ENCODE peak calls at places on chromosomes 1 and 21, in nine cellular contexts. One of them, this sample, is unnamed.

GRCh38 chr1:192566657-192567056 is 8.9 kb upstream of the RGS1 start:
- DNase-seq in right lobe of liver: no peak
- DNase-seq in tibial nerve: no peak
- DNase-seq in Peyer's patch: no peak
- DNase-seq in A549: no peak
- DNase-seq in adrenal gland: no peak
- DNase-seq in uterus: no peak
- DNase-seq in IMR-90: no peak
- DNase-seq in ovary: no peak
- DNase-seq in this sample: no peak

GRCh38 chr1:24990796-24991195 is 60.7 kb upstream of the RUNX3 start:
- DNase-seq in right lobe of liver: no peak
- DNase-seq in tibial nerve: no peak
- DNase-seq in Peyer's patch: no peak
- DNase-seq in A549: no peak
- DNase-seq in adrenal gland: no peak
- DNase-seq in uterus: no peak
- DNase-seq in IMR-90: no peak
- DNase-seq in ovary: no peak
- DNase-seq in this sample: no peak

GRCh38 chr1:189681252-189681919 is 796.3 kb downstream of the BRINP3 start:
- DNase-seq in right lobe of liver: no peak
- DNase-seq in tibial nerve: no peak
- DNase-seq in Peyer's patch: no peak
- DNase-seq in A549: peak
- DNase-seq in adrenal gland: no peak
- DNase-seq in uterus: no peak
- DNase-seq in IMR-90: no peak
- DNase-seq in ovary: no peak
- DNase-seq in this sample: no peak

GRCh38 chr1:53321366-53321765 is 6.5 kb downstream of the LRP8 start:
- DNase-seq in right lobe of liver: no peak
- DNase-seq in tibial nerve: no peak
- DNase-seq in Peyer's patch: no peak
- DNase-seq in A549: peak
- DNase-seq in adrenal gland: no peak
- DNase-seq in uterus: no peak
- DNase-seq in IMR-90: no peak
- DNase-seq in ovary: no peak
- DNase-seq in this sample: no peak

GRCh38 chr1:60386259-60386658 is 312.7 kb upstream of the C1orf87 start:
- DNase-seq in right lobe of liver: no peak
- DNase-seq in tibial nerve: no peak
- DNase-seq in Peyer's patch: no peak
- DNase-seq in A549: no peak
- DNase-seq in adrenal gland: no peak
- DNase-seq in uterus: no peak
- DNase-seq in IMR-90: no peak
- DNase-seq in ovary: no peak
- DNase-seq in this sample: no peak

GRCh38 chr1:19743793-19744192 is 55.9 kb downstream of the TMCO4 start:
- DNase-seq in right lobe of liver: no peak
- DNase-seq in tibial nerve: no peak
- DNase-seq in Peyer's patch: no peak
- DNase-seq in A549: no peak
- DNase-seq in adrenal gland: no peak
- DNase-seq in uterus: no peak
- DNase-seq in IMR-90: no peak
- DNase-seq in ovary: no peak
- DNase-seq in this sample: no peak

GRCh38 chr1:228980232-228980969 is 245.1 kb downstream of the RHOU start:
- DNase-seq in right lobe of liver: no peak
- DNase-seq in tibial nerve: no peak
- DNase-seq in Peyer's patch: no peak
- DNase-seq in A549: no peak
- DNase-seq in adrenal gland: no peak
- DNase-seq in uterus: no peak
- DNase-seq in IMR-90: peak
- DNase-seq in ovary: no peak
- DNase-seq in this sample: peak

GRCh38 chr1:117851687-117852086 is 77.7 kb downstream of the GDAP2 start:
- DNase-seq in right lobe of liver: no peak
- DNase-seq in tibial nerve: no peak
- DNase-seq in Peyer's patch: no peak
- DNase-seq in A549: no peak
- DNase-seq in adrenal gland: no peak
- DNase-seq in uterus: no peak
- DNase-seq in IMR-90: no peak
- DNase-seq in ovary: no peak
- DNase-seq in this sample: no peak

GRCh38 chr1:113761937-113762336 is 2.7 kb upstream of the PHTF1 start:
- DNase-seq in right lobe of liver: no peak
- DNase-seq in tibial nerve: no peak
- DNase-seq in Peyer's patch: no peak
- DNase-seq in A549: no peak
- DNase-seq in adrenal gland: no peak
- DNase-seq in uterus: no peak
- DNase-seq in IMR-90: no peak
- DNase-seq in ovary: no peak
- DNase-seq in this sample: no peak

GRCh38 chr1:37347104-37347503 is 127.3 kb upstream of the ZC3H12A start:
- DNase-seq in right lobe of liver: no peak
- DNase-seq in tibial nerve: no peak
- DNase-seq in Peyer's patch: no peak
- DNase-seq in A549: no peak
- DNase-seq in adrenal gland: no peak
- DNase-seq in uterus: no peak
- DNase-seq in IMR-90: no peak
- DNase-seq in ovary: no peak
- DNase-seq in this sample: no peak

GRCh38 chr21:25424674-25425073 is 182.6 kb downstream of the MRPL39 start:
- DNase-seq in right lobe of liver: no peak
- DNase-seq in tibial nerve: no peak
- DNase-seq in Peyer's patch: no peak
- DNase-seq in A549: no peak
- DNase-seq in adrenal gland: no peak
- DNase-seq in uterus: no peak
- DNase-seq in IMR-90: no peak
- DNase-seq in ovary: no peak
- DNase-seq in this sample: no peak

GRCh38 chr21:25420831-25421230 is 186.4 kb downstream of the MRPL39 start:
- DNase-seq in right lobe of liver: no peak
- DNase-seq in tibial nerve: no peak
- DNase-seq in Peyer's patch: no peak
- DNase-seq in A549: no peak
- DNase-seq in adrenal gland: no peak
- DNase-seq in uterus: no peak
- DNase-seq in IMR-90: no peak
- DNase-seq in ovary: no peak
- DNase-seq in this sample: no peak

GRCh38 chr21:25422610-25423608 is 184.4 kb downstream of the MRPL39 start:
- DNase-seq in right lobe of liver: no peak
- DNase-seq in tibial nerve: no peak
- DNase-seq in Peyer's patch: no peak
- DNase-seq in A549: no peak
- DNase-seq in adrenal gland: no peak
- DNase-seq in uterus: no peak
- DNase-seq in IMR-90: no peak
- DNase-seq in ovary: no peak
- DNase-seq in this sample: no peak

GRCh38 chr21:25424045-25424444 is 183.2 kb downstream of the MRPL39 start:
- DNase-seq in right lobe of liver: no peak
- DNase-seq in tibial nerve: no peak
- DNase-seq in Peyer's patch: no peak
- DNase-seq in A549: no peak
- DNase-seq in adrenal gland: no peak
- DNase-seq in uterus: no peak
- DNase-seq in IMR-90: no peak
- DNase-seq in ovary: no peak
- DNase-seq in this sample: no peak

GRCh38 chr21:25421327-25422028 is 185.8 kb downstream of the MRPL39 start:
- DNase-seq in right lobe of liver: no peak
- DNase-seq in tibial nerve: no peak
- DNase-seq in Peyer's patch: peak
- DNase-seq in A549: peak
- DNase-seq in adrenal gland: no peak
- DNase-seq in uterus: no peak
- DNase-seq in IMR-90: peak
- DNase-seq in ovary: no peak
- DNase-seq in this sample: no peak
- TF ChIP-seq CTCF in right lobe of liver: peak
- TF ChIP-seq CTCF in tibial nerve: no peak
- TF ChIP-seq CTCF in Peyer's patch: peak
- TF ChIP-seq CTCF in A549: no peak
- TF ChIP-seq CTCF in adrenal gland: peak
- TF ChIP-seq CTCF in uterus: no peak
- TF ChIP-seq CTCF in IMR-90: peak
- TF ChIP-seq CTCF in ovary: no peak
- TF ChIP-seq CTCF in this sample: no peak

DNA sequence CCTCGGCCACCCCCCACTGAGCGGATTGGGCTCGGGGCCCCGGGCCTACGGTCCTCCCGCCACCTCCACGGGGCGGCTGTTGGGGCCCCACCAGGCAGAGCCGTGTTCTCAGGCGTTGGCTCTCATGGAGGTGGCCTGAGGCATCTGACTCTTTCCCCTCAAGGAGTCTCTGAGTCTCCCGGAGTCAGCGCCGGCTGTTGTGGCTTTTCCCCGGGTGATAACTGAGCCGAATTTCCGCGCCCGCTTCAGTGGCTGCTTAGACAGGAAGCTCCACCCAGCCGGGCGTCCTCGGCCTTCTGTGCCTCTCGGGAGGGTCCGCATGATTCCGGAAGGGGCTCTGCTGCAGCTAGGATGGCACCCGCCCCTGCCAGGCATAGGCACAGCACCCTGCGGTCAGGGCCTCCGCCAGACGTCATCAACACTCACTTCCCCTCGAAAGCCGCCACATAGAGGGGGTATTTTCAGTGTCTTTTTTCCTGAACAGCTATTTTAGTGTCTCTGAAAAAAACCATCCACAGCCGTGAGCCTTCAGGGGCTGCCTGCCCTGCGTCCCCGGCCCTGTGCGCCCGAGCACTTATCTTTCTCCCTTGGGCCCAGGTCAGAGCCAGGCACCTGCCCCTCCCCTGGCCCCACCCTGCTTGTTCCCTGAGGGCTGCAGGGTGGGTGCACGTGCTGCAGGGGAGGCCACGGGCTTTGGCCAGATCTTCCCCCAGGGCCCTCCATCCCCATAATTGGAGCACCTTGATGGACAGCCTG is 72.9 kb downstream of the SKI start:
- DNase-seq in right lobe of liver: no peak
- DNase-seq in tibial nerve: peak
- DNase-seq in Peyer's patch: peak
- DNase-seq in A549: no peak
- DNase-seq in adrenal gland: peak
- DNase-seq in uterus: no peak
- DNase-seq in IMR-90: peak
- DNase-seq in ovary: no peak
- DNase-seq in this sample: peak
- TF ChIP-seq POLR2A in right lobe of liver: peak
- TF ChIP-seq POLR2A in tibial nerve: no peak
- TF ChIP-seq POLR2A in Peyer's patch: peak
- TF ChIP-seq POLR2A in A549: no peak
- TF ChIP-seq POLR2A in adrenal gland: no peak
- TF ChIP-seq POLR2A in uterus: peak
- TF ChIP-seq POLR2A in IMR-90: peak
- TF ChIP-seq POLR2A in ovary: no peak
- TF ChIP-seq POLR2A in this sample: no peak

DNA sequence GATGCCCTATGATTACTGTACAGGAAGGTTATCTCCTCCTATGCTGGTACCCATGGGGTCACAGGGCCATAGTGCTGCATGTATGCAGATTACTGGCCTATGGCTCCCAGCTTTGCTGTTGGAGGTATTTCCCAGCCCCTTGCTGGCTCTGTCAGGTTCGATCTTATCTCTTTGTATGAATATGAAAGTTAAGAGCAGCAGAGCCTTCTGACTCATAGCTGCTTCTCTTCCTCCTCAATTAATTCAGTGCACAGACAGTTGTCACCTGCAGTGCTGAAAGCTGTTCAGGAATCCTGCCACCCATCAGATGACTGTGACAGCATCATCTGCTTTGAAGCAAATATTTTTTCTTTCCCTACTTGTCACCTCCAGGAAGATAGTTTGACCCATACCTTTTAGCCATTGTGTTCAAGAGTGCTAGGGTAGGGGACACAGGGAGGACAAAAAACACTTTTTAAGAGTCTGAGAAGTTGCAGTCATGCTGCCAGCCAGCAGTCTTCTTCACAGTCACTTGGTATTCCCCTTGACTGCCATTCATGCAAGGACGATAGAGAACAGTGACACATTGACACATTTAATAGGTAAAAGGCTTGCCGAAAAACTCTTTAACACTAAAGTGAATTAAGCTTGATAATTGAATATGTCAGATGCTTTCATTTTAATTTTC is 73.1 kb downstream of the KIF1B start:
- DNase-seq in right lobe of liver: no peak
- DNase-seq in tibial nerve: no peak
- DNase-seq in Peyer's patch: no peak
- DNase-seq in A549: no peak
- DNase-seq in adrenal gland: no peak
- DNase-seq in uterus: no peak
- DNase-seq in IMR-90: no peak
- DNase-seq in ovary: no peak
- DNase-seq in this sample: no peak
- TF ChIP-seq CTCF in right lobe of liver: no peak
- TF ChIP-seq CTCF in tibial nerve: no peak
- TF ChIP-seq CTCF in Peyer's patch: no peak
- TF ChIP-seq CTCF in A549: no peak
- TF ChIP-seq CTCF in adrenal gland: no peak
- TF ChIP-seq CTCF in uterus: no peak
- TF ChIP-seq CTCF in IMR-90: no peak
- TF ChIP-seq CTCF in ovary: no peak
- TF ChIP-seq CTCF in this sample: no peak

GRCh38 chr1:226678251-226678650 is 60.8 kb downstream of the ITPKB start:
- DNase-seq in right lobe of liver: no peak
- DNase-seq in tibial nerve: no peak
- DNase-seq in Peyer's patch: no peak
- DNase-seq in A549: no peak
- DNase-seq in adrenal gland: no peak
- DNase-seq in uterus: no peak
- DNase-seq in IMR-90: no peak
- DNase-seq in ovary: no peak
- DNase-seq in this sample: no peak

GRCh38 chr1:226676381-226676780 is 62.7 kb downstream of the ITPKB start:
- DNase-seq in right lobe of liver: no peak
- DNase-seq in tibial nerve: no peak
- DNase-seq in Peyer's patch: no peak
- DNase-seq in A549: no peak
- DNase-seq in adrenal gland: no peak
- DNase-seq in uterus: no peak
- DNase-seq in IMR-90: no peak
- DNase-seq in ovary: no peak
- DNase-seq in this sample: no peak

GRCh38 chr1:226675720-226676357 is 63.2 kb downstream of the ITPKB start:
- DNase-seq in right lobe of liver: no peak
- DNase-seq in tibial nerve: no peak
- DNase-seq in Peyer's patch: no peak
- DNase-seq in A549: no peak
- DNase-seq in adrenal gland: no peak
- DNase-seq in uterus: no peak
- DNase-seq in IMR-90: no peak
- DNase-seq in ovary: no peak
- DNase-seq in this sample: no peak

GRCh38 chr1:226678701-226679100 is 60.4 kb downstream of the ITPKB start:
- DNase-seq in right lobe of liver: no peak
- DNase-seq in tibial nerve: no peak
- DNase-seq in Peyer's patch: peak
- DNase-seq in A549: no peak
- DNase-seq in adrenal gland: no peak
- DNase-seq in uterus: no peak
- DNase-seq in IMR-90: no peak
- DNase-seq in ovary: no peak
- DNase-seq in this sample: no peak

GRCh38 chr1:226677121-226678020 is 61.7 kb downstream of the ITPKB start:
- DNase-seq in right lobe of liver: no peak
- DNase-seq in tibial nerve: peak
- DNase-seq in Peyer's patch: peak
- DNase-seq in A549: peak
- DNase-seq in adrenal gland: peak
- DNase-seq in uterus: peak
- DNase-seq in IMR-90: peak
- DNase-seq in ovary: peak
- DNase-seq in this sample: peak
- TF ChIP-seq POLR2A in right lobe of liver: no peak
- TF ChIP-seq POLR2A in tibial nerve: peak
- TF ChIP-seq POLR2A in Peyer's patch: no peak
- TF ChIP-seq POLR2A in A549: no peak
- TF ChIP-seq POLR2A in adrenal gland: no peak
- TF ChIP-seq POLR2A in uterus: peak
- TF ChIP-seq POLR2A in IMR-90: no peak
- TF ChIP-seq POLR2A in ovary: no peak
- TF ChIP-seq POLR2A in this sample: no peak

This sample was measured in lower leg skin.